ENCODE peak calls at places on chromosome 5, in seven cellular contexts. L, Q, M, U, S, R and O are unnamed samples.

GRCh38 chr5:134122530-134122929 is 8.0 kb downstream of the TCF7 start:
- DNase-seq in L (peak; percentile 78), Q (no peak), M (no peak), U (peak; percentile 31), S (no peak), R (no peak), O (peak; percentile 85)

GRCh38 chr5:168876419-168876818 is 297.3 kb upstream of the PANK3 start:
- DNase-seq in L (no peak), Q (no peak), M (no peak), U (no peak), S (no peak), R (no peak), O (no peak)

GRCh38 chr5:132417889-132418432 is 48.5 kb downstream of the SLC22A5 start:
- DNase-seq in L (no peak), Q (no peak), M (no peak), U (no peak), S (no peak), R (no peak), O (no peak)

GRCh38 chr5:123485275-123485674 is 26.7 kb upstream of the CSNK1G3 start:
- DNase-seq in L (no peak), Q (no peak), M (no peak), U (no peak), S (no peak), R (no peak), O (no peak)

GRCh38 chr5:89929834-89930233 is 479.7 kb downstream of the CETN3 start:
- DNase-seq in L (no peak), Q (no peak), M (no peak), U (no peak), S (no peak), R (no peak), O (no peak)

GRCh38 chr5:53607896-53608295 is 47.5 kb downstream of the NDUFS4 start:
- DNase-seq in L (no peak), Q (no peak), M (no peak), U (no peak), S (peak; percentile 69), R (no peak), O (no peak)

GRCh38 chr5:57863661-57864060 is 381.1 kb upstream of the ACTBL2 start:
- DNase-seq in L (no peak), Q (peak; percentile 71), M (no peak), U (no peak), S (no peak), R (no peak), O (no peak)

GRCh38 chr5:68246802-68247201 is 31.2 kb downstream of the PIK3R1 start:
- DNase-seq in L (no peak), Q (no peak), M (no peak), U (no peak), S (no peak), R (no peak), O (no peak)

GRCh38 chr5:133247145-133247709 is 195.4 kb downstream of the HSPA4 start:
- DNase-seq in L (no peak), Q (no peak), M (no peak), U (no peak), S (no peak), R (no peak), O (no peak)

GRCh38 chr5:68454766-68455165 is 239.2 kb downstream of the PIK3R1 start:
- DNase-seq in L (no peak), Q (no peak), M (no peak), U (no peak), S (no peak), R (no peak), O (no peak)

GRCh38 chr5:759781-760362 is 24.7 kb downstream of the ZDHHC11B start:
- DNase-seq in L (no peak), Q (no peak), M (no peak), U (peak; percentile 25), S (no peak), R (peak; percentile 57), O (no peak)

GRCh38 chr5:138186002-138186447 is 7.1 kb downstream of the KIF20A start:
- DNase-seq in L (no peak), Q (no peak), M (no peak), U (no peak), S (no peak), R (no peak), O (no peak)

GRCh38 chr5:137051165-137051564 is 448.0 kb downstream of the SPOCK1 start:
- DNase-seq in L (no peak), Q (peak; percentile 52), M (no peak), U (no peak), S (no peak), R (no peak), O (no peak)

GRCh38 chr5:132059696-132060500 is 557 bp upstream of the IL3 start:
- DNase-seq in L (no peak), Q (no peak), M (no peak), U (peak; percentile 19), S (no peak), R (peak; percentile 47), O (no peak)

GRCh38 chr5:159764283-159764927 is 151.9 kb upstream of the ADRA1B start:
- DNase-seq in L (no peak), Q (peak; percentile 28), M (no peak), U (no peak), S (peak; percentile 71), R (no peak), O (no peak)

GRCh38 chr5:176446884-176447537 is 1.2 kb upstream of the FAF2 start:
- DNase-seq in L (no peak), Q (no peak), M (peak; percentile 28), U (no peak), S (no peak), R (no peak), O (no peak)

GRCh38 chr5:135179308-135179980 is 145.4 kb upstream of the PITX1 start:
- DNase-seq in L (no peak), Q (no peak), M (no peak), U (no peak), S (no peak), R (no peak), O (no peak)

GRCh38 chr5:157612581-157612980 is 37.0 kb upstream of the ADAM19 start:
- DNase-seq in L (no peak), Q (no peak), M (no peak), U (no peak), S (no peak), R (no peak), O (no peak)

GRCh38 chr5:157612071-157612476 is 36.5 kb upstream of the ADAM19 start:
- DNase-seq in L (no peak), Q (no peak), M (no peak), U (no peak), S (peak; percentile 6), R (no peak), O (no peak)

GRCh38 chr5:157611571-157612067 is 36.0 kb upstream of the ADAM19 start:
- DNase-seq in L (no peak), Q (no peak), M (no peak), U (no peak), S (no peak), R (no peak), O (no peak)

GRCh38 chr5:157608972-157609565 is 33.5 kb upstream of the ADAM19 start:
- DNase-seq in L (no peak), Q (peak; percentile 72), M (no peak), U (no peak), S (no peak), R (no peak), O (no peak)

GRCh38 chr5:157610990-157611389 is 35.4 kb upstream of the ADAM19 start:
- DNase-seq in L (no peak), Q (no peak), M (no peak), U (no peak), S (no peak), R (no peak), O (no peak)
- H3K9me3 ChIP-seq in L (no peaks in the 10 kb centered on the region), Q (no peaks in the 10 kb centered on the region), M (no peaks in the 10 kb centered on the region), U (no peaks in the 10 kb centered on the region), S (no peaks in the 10 kb centered on the region), R (no peaks in the 10 kb centered on the region), O (no peaks in the 10 kb centered on the region)

GRCh38 chr5:22500521-22500920 is 352.6 kb downstream of the CDH12 start:
- DNase-seq in L (no peak), Q (no peak), M (no peak), U (no peak), S (no peak), R (no peak), O (no peak)

GRCh38 chr5:22496666-22497065 is 356.5 kb downstream of the CDH12 start:
- DNase-seq in L (no peak), Q (no peak), M (no peak), U (no peak), S (no peak), R (no peak), O (no peak)
- H3K4me3 ChIP-seq in L (no peak overlapping the region), Q (no peak overlapping the region), M (no peak overlapping the region), U (no peak overlapping the region), S (no peak overlapping the region), R (no peak overlapping the region), O (no peak overlapping the region)

GRCh38 chr5:43564289-43564850 is 7.5 kb upstream of the PAIP1 start:
- DNase-seq in L (no peak), Q (no peak), M (no peak), U (no peak), S (no peak), R (no peak), O (no peak)

GRCh38 chr5:43560128-43560527 is 3.3 kb upstream of the PAIP1 start:
- DNase-seq in L (no peak), Q (peak; percentile 23), M (peak; percentile 43), U (no peak), S (peak; percentile 88), R (no peak), O (no peak)

GRCh38 chr5:43563321-43563720 is 6.4 kb upstream of the PAIP1 start:
- DNase-seq in L (no peak), Q (no peak), M (no peak), U (no peak), S (peak; percentile 37), R (no peak), O (no peak)

GRCh38 chr5:43565043-43565442 is 8.2 kb upstream of the PAIP1 start:
- DNase-seq in L (no peak), Q (no peak), M (no peak), U (no peak), S (no peak), R (no peak), O (no peak)

GRCh38 chr5:43561346-43561745 is 4.5 kb upstream of the PAIP1 start:
- DNase-seq in L (no peak), Q (no peak), M (no peak), U (no peak), S (no peak), R (no peak), O (no peak)
- H3K36me3 ChIP-seq in L (no peaks in the 10 kb centered on the region), Q (no peaks in the 10 kb centered on the region), M (no peaks in the 10 kb centered on the region), U (no peaks in the 10 kb centered on the region), S (no peaks in the 10 kb centered on the region), R (no peaks in the 10 kb centered on the region), O (no peaks in the 10 kb centered on the region)

GRCh38 chr5:109580225-109580624 is 109.5 kb upstream of the MAN2A1 start:
- DNase-seq in L (no peak), Q (no peak), M (no peak), U (no peak), S (no peak), R (no peak), O (no peak)

GRCh38 chr5:109570362-109570874 is 119.3 kb upstream of the MAN2A1 start:
- DNase-seq in L (no peak), Q (no peak), M (no peak), U (no peak), S (no peak), R (no peak), O (no peak)

GRCh38 chr5:109571785-109572184 is 117.9 kb upstream of the MAN2A1 start:
- DNase-seq in L (no peak), Q (no peak), M (no peak), U (no peak), S (no peak), R (no peak), O (no peak)

DNA sequence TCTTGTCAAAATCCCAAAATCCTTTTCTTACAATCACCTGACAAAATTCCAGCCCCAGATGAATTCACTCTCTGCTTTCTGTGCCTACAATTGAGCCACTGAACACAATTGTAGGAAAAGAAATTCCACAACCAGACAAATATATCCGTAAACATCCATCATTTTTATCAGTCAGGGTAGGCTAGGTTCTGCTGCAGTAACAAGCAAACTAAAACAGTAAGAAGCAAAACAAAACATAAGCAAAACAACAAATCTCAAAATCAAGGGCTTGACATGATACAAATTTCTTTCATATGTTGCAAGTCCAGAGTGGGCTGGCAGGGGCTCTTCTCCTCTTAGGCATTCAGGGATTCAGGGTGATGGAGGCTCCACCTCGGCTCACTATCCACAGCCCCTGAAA is 114.2 kb upstream of the MAN2A1 start:
- DNase-seq in L (no peak), Q (no peak), M (no peak), U (no peak), S (no peak), R (no peak), O (no peak)
- H3K9me3 ChIP-seq in L (no peaks in the 10 kb centered on the region), Q (no peaks in the 10 kb centered on the region), M (no peaks in the 10 kb centered on the region), U (no peaks in the 10 kb centered on the region), S (no peaks in the 10 kb centered on the region), R (no peaks in the 10 kb centered on the region), O (no peaks in the 10 kb centered on the region)